ENCODE peak calls at places on chromosomes 12 and 14, in seven cellular contexts. One of them, this sample, is unnamed. For H3K4me1, the result is how much of the 10 kb centered on the place peaks cover.

GRCh38 chr12:124927325-124928094 is 13.1 kb upstream of the UBC start:
- DNase-seq in IMR-90: peak
- DNase-seq in H1: peak
- DNase-seq in mesenchymal stem cell: peak
- DNase-seq in H9: peak
- DNase-seq in trophoblast cell: peak
- DNase-seq in neuronal stem cell: peak
- DNase-seq in this sample: peak

GRCh38 chr12:75944905-75945412 is 86.6 kb downstream of the PHLDA1 start:
- DNase-seq in trophoblast cell: no peak
- DNase-seq in mesenchymal stem cell: no peak
- DNase-seq in neuronal stem cell: no peak
- DNase-seq in IMR-90: no peak
- DNase-seq in H1: no peak
- DNase-seq in H9: no peak
- DNase-seq in this sample: no peak

GRCh38 chr14:30223966-30224365 is 296.3 kb upstream of the PRKD1 start:
- DNase-seq in mesenchymal stem cell: no peak
- DNase-seq in trophoblast cell: no peak
- DNase-seq in neuronal stem cell: no peak
- DNase-seq in H1: no peak
- DNase-seq in H9: no peak
- DNase-seq in IMR-90: no peak
- DNase-seq in this sample: no peak

GRCh38 chr14:61153436-61153835 is 127.7 kb downstream of the TMEM30B start:
- DNase-seq in trophoblast cell: peak
- DNase-seq in neuronal stem cell: no peak
- DNase-seq in IMR-90: peak
- DNase-seq in H1: no peak
- DNase-seq in H9: no peak
- DNase-seq in mesenchymal stem cell: peak
- DNase-seq in this sample: peak

GRCh38 chr14:35347323-35348043 is 55.3 kb downstream of the PSMA6 start:
- DNase-seq in trophoblast cell: no peak
- DNase-seq in mesenchymal stem cell: no peak
- DNase-seq in IMR-90: no peak
- DNase-seq in H9: no peak
- DNase-seq in H1: peak
- DNase-seq in neuronal stem cell: no peak
- DNase-seq in this sample: peak

GRCh38 chr12:85874064-85874463 is at the start of gene NTS:
- DNase-seq in H1: no peak
- DNase-seq in IMR-90: no peak
- DNase-seq in trophoblast cell: no peak
- DNase-seq in H9: peak
- DNase-seq in neuronal stem cell: peak
- DNase-seq in mesenchymal stem cell: peak
- DNase-seq in this sample: peak

GRCh38 chr12:13343380-13343779 is 146.9 kb downstream of the EMP1 start:
- DNase-seq in H9: no peak
- DNase-seq in IMR-90: no peak
- DNase-seq in H1: no peak
- DNase-seq in trophoblast cell: no peak
- DNase-seq in mesenchymal stem cell: no peak
- DNase-seq in neuronal stem cell: no peak
- DNase-seq in this sample: no peak

GRCh38 chr12:112163471-112164325 is 38.3 kb downstream of the TRAFD1 start:
- DNase-seq in trophoblast cell: no peak
- DNase-seq in H1: no peak
- DNase-seq in neuronal stem cell: no peak
- DNase-seq in mesenchymal stem cell: no peak
- DNase-seq in IMR-90: no peak
- DNase-seq in H9: no peak
- DNase-seq in this sample: no peak

GRCh38 chr12:78181544-78182162 is 351.0 kb downstream of the NAV3 start:
- DNase-seq in trophoblast cell: peak
- DNase-seq in IMR-90: peak
- DNase-seq in H9: no peak
- DNase-seq in H1: no peak
- DNase-seq in neuronal stem cell: no peak
- DNase-seq in mesenchymal stem cell: peak
- DNase-seq in this sample: peak

GRCh38 chr12:46858368-46858767 is 32.6 kb upstream of the SLC38A4 start:
- DNase-seq in mesenchymal stem cell: no peak
- DNase-seq in trophoblast cell: no peak
- DNase-seq in H9: no peak
- DNase-seq in IMR-90: no peak
- DNase-seq in H1: no peak
- DNase-seq in neuronal stem cell: no peak
- DNase-seq in this sample: peak

GRCh38 chr14:51092965-51093364 is 1.9 kb downstream of the TRIM9 start:
- DNase-seq in trophoblast cell: no peak
- DNase-seq in H9: no peak
- DNase-seq in IMR-90: no peak
- DNase-seq in H1: no peak
- DNase-seq in mesenchymal stem cell: no peak
- DNase-seq in neuronal stem cell: no peak
- DNase-seq in this sample: no peak

GRCh38 chr12:87363497-87364084 is 665.6 kb downstream of the C12orf50 start:
- DNase-seq in neuronal stem cell: no peak
- DNase-seq in mesenchymal stem cell: no peak
- DNase-seq in trophoblast cell: no peak
- DNase-seq in H1: no peak
- DNase-seq in IMR-90: no peak
- DNase-seq in H9: no peak
- DNase-seq in this sample: no peak

GRCh38 chr12:121769831-121770301 is 23.6 kb downstream of the RHOF start:
- DNase-seq in trophoblast cell: no peak
- DNase-seq in neuronal stem cell: no peak
- DNase-seq in mesenchymal stem cell: no peak
- DNase-seq in IMR-90: no peak
- DNase-seq in H9: no peak
- DNase-seq in H1: no peak
- DNase-seq in this sample: no peak

GRCh38 chr12:56267443-56268071 is 815 bp downstream of the COQ10A start:
- DNase-seq in neuronal stem cell: peak
- DNase-seq in mesenchymal stem cell: no peak
- DNase-seq in H1: no peak
- DNase-seq in H9: peak
- DNase-seq in IMR-90: no peak
- DNase-seq in trophoblast cell: peak
- DNase-seq in this sample: peak

GRCh38 chr14:63853831-63854293 is 1.1 kb downstream of the SYNE2 start:
- DNase-seq in mesenchymal stem cell: peak
- DNase-seq in H9: no peak
- DNase-seq in neuronal stem cell: peak
- DNase-seq in trophoblast cell: peak
- DNase-seq in H1: no peak
- DNase-seq in IMR-90: peak
- DNase-seq in this sample: peak

GRCh38 chr12:79997115-79997805 is 62.4 kb upstream of the PPP1R12A start:
- DNase-seq in neuronal stem cell: no peak
- DNase-seq in mesenchymal stem cell: no peak
- DNase-seq in H9: no peak
- DNase-seq in IMR-90: no peak
- DNase-seq in H1: no peak
- DNase-seq in trophoblast cell: no peak
- DNase-seq in this sample: no peak

GRCh38 chr12:98220636-98221035 is 294.8 kb upstream of the TMPO start:
- DNase-seq in mesenchymal stem cell: no peak
- DNase-seq in trophoblast cell: no peak
- DNase-seq in H1: no peak
- DNase-seq in neuronal stem cell: no peak
- DNase-seq in H9: no peak
- DNase-seq in IMR-90: no peak
- DNase-seq in this sample: no peak

GRCh38 chr12:106345739-106346138 is 11.8 kb upstream of the POLR3B start:
- DNase-seq in H9: peak
- DNase-seq in mesenchymal stem cell: peak
- DNase-seq in H1: no peak
- DNase-seq in IMR-90: peak
- DNase-seq in trophoblast cell: peak
- DNase-seq in neuronal stem cell: peak
- DNase-seq in this sample: peak

GRCh38 chr12:83016226-83016835 is 329.6 kb downstream of the TMTC2 start:
- DNase-seq in neuronal stem cell: no peak
- DNase-seq in trophoblast cell: peak
- DNase-seq in mesenchymal stem cell: peak
- DNase-seq in H9: no peak
- DNase-seq in H1: no peak
- DNase-seq in IMR-90: peak
- DNase-seq in this sample: no peak

GRCh38 chr12:110223777-110224378 is 57.2 kb upstream of the ATP2A2 start:
- DNase-seq in IMR-90: peak
- DNase-seq in H1: no peak
- DNase-seq in H9: no peak
- DNase-seq in mesenchymal stem cell: no peak
- DNase-seq in neuronal stem cell: no peak
- DNase-seq in trophoblast cell: peak
- DNase-seq in this sample: peak

GRCh38 chr12:74608376-74608775 is 70.7 kb downstream of the ATXN7L3B start:
- DNase-seq in H1: no peak
- DNase-seq in neuronal stem cell: no peak
- DNase-seq in mesenchymal stem cell: no peak
- DNase-seq in IMR-90: no peak
- DNase-seq in H9: no peak
- DNase-seq in trophoblast cell: no peak
- DNase-seq in this sample: no peak

GRCh38 chr14:58637391-58638230 is at the start of gene DACT1:
- DNase-seq in IMR-90: peak
- DNase-seq in trophoblast cell: peak
- DNase-seq in H1: peak
- DNase-seq in neuronal stem cell: peak
- DNase-seq in mesenchymal stem cell: peak
- DNase-seq in H9: peak
- DNase-seq in this sample: peak

GRCh38 chr12:20514598-20514997 is 146.3 kb downstream of the PDE3A start:
- DNase-seq in H9: no peak
- DNase-seq in IMR-90: no peak
- DNase-seq in neuronal stem cell: no peak
- DNase-seq in trophoblast cell: no peak
- DNase-seq in mesenchymal stem cell: no peak
- DNase-seq in H1: no peak
- DNase-seq in this sample: no peak

GRCh38 chr12:22034709-22035506 is 11.1 kb upstream of the CMAS start:
- DNase-seq in trophoblast cell: no peak
- DNase-seq in neuronal stem cell: no peak
- DNase-seq in H1: no peak
- DNase-seq in mesenchymal stem cell: peak
- DNase-seq in H9: no peak
- DNase-seq in IMR-90: peak
- DNase-seq in this sample: no peak
- H2BK120ac ChIP-seq in trophoblast cell: no peak
- H2BK120ac ChIP-seq in neuronal stem cell: no peak
- H2BK120ac ChIP-seq in H1: no peak
- H2BK120ac ChIP-seq in mesenchymal stem cell: no peak
- H2BK120ac ChIP-seq in H9: no peak
- H2BK120ac ChIP-seq in IMR-90: no peak
- H2BK120ac ChIP-seq in this sample: no peak

DNA sequence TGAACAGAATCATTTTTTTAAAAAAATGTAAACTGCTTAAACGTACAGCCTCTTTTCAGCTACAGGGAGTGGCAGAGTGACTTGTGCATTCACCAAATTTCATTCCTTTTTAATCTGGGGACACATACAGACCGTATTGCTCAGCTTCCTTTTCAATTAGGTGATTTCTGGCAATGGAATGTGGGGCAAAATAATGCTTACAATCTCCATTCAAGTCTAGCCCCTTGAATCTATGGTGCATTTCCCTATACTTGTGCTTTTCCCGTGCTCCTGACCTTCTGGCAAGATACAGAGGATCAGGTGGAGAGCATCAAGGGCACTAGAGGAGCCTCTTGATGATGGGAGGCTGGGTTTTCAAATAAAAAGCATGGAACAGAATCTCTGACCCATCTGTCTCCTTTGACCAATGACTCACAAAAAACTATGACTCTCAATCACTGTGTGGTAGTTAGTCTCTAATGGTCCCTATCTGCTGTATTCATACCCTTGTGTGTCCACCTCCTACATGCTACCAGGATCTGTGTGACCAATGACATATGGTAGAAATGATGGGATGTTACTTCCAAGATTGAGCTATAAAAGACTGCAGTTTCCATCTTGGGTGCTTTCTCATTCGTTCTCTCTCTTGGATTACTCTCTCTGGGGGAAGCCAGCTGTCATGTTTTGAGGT is 144.5 kb upstream of the BTG1 start:
- DNase-seq in trophoblast cell: no peak
- DNase-seq in IMR-90: peak
- DNase-seq in mesenchymal stem cell: peak
- DNase-seq in neuronal stem cell: no peak
- DNase-seq in H9: no peak
- DNase-seq in H1: no peak
- DNase-seq in this sample: no peak
- H3K18ac ChIP-seq in trophoblast cell: no peak
- H3K18ac ChIP-seq in IMR-90: peak
- H3K18ac ChIP-seq in mesenchymal stem cell: no peak
- H3K18ac ChIP-seq in neuronal stem cell: no peak
- H3K18ac ChIP-seq in H9: no peak
- H3K18ac ChIP-seq in H1: no peak
- H3K18ac ChIP-seq in this sample: no peak

DNA sequence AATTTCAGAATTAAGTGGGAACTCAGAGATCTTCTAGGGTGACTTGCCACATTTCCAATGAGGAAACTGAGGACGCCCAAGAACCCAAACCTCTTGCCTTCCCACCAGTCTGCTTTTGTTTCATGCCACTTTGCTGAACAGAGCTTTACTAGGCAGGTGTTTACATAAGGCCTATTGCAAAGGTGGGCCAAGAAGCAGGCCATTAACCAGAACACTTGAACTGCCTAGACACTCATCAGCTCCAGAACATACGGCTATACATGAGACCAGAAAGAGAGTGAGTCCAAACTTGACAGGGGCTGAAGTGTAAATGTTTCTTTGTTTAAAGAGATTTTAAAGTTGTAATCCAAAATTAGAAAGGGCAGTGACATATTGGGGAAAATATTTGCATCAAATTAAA is 11.5 kb downstream of the BATF start:
- DNase-seq in H1: no peak
- DNase-seq in mesenchymal stem cell: no peak
- DNase-seq in IMR-90: no peak
- DNase-seq in neuronal stem cell: no peak
- DNase-seq in H9: no peak
- DNase-seq in trophoblast cell: no peak
- DNase-seq in this sample: no peak
- H3K4me1 ChIP-seq in H1: under half
- H3K4me1 ChIP-seq in mesenchymal stem cell: under half
- H3K4me1 ChIP-seq in IMR-90: under half
- H3K4me1 ChIP-seq in neuronal stem cell: under half
- H3K4me1 ChIP-seq in H9: under half
- H3K4me1 ChIP-seq in trophoblast cell: under half
- H3K4me1 ChIP-seq in this sample: under half

GRCh38 chr12:59322473-59322872 is 273.4 kb upstream of the SLC16A7 start:
- DNase-seq in IMR-90: no peak
- DNase-seq in H1: no peak
- DNase-seq in H9: peak
- DNase-seq in mesenchymal stem cell: no peak
- DNase-seq in neuronal stem cell: no peak
- DNase-seq in trophoblast cell: no peak
- DNase-seq in this sample: no peak
- H2BK120ac ChIP-seq in IMR-90: no peak
- H2BK120ac ChIP-seq in H1: no peak
- H2BK120ac ChIP-seq in H9: no peak
- H2BK120ac ChIP-seq in mesenchymal stem cell: no peak
- H2BK120ac ChIP-seq in neuronal stem cell: no peak
- H2BK120ac ChIP-seq in trophoblast cell: no peak
- H2BK120ac ChIP-seq in this sample: no peak

GRCh38 chr12:132408626-132409494 is 79.5 kb upstream of the GALNT9 start:
- DNase-seq in trophoblast cell: no peak
- DNase-seq in IMR-90: no peak
- DNase-seq in mesenchymal stem cell: no peak
- DNase-seq in neuronal stem cell: no peak
- DNase-seq in H1: no peak
- DNase-seq in H9: no peak
- DNase-seq in this sample: no peak
- H3K18ac ChIP-seq in trophoblast cell: no peak
- H3K18ac ChIP-seq in IMR-90: no peak
- H3K18ac ChIP-seq in mesenchymal stem cell: no peak
- H3K18ac ChIP-seq in neuronal stem cell: peak
- H3K18ac ChIP-seq in H1: no peak
- H3K18ac ChIP-seq in H9: no peak
- H3K18ac ChIP-seq in this sample: no peak